ENCODE peak calls at places on chromosomes 16 and 17, in four cellular contexts. One of them, this sample, is unnamed.

GRCh38 chr17:50271173-50271750 is 3.0 kb upstream of the TMEM92 start:
- DNase-seq in PC-9: no peak
- DNase-seq in AG10803: peak
- DNase-seq in foreskin fibroblast: no peak
- DNase-seq in this sample: no peak

GRCh38 chr17:4329838-4330237 is 36.6 kb downstream of the UBE2G1 start:
- DNase-seq in PC-9: peak
- DNase-seq in AG10803: peak
- DNase-seq in foreskin fibroblast: peak
- DNase-seq in this sample: peak

GRCh38 chr17:66357037-66357436 is 54.6 kb downstream of the PRKCA start:
- DNase-seq in PC-9: no peak
- DNase-seq in AG10803: no peak
- DNase-seq in foreskin fibroblast: peak
- DNase-seq in this sample: no peak

GRCh38 chr16:2928796-2929195 is 17.1 kb downstream of the FLYWCH1 start:
- DNase-seq in PC-9: no peak
- DNase-seq in AG10803: no peak
- DNase-seq in foreskin fibroblast: no peak
- DNase-seq in this sample: no peak

GRCh38 chr16:75471723-75472634 is 7.5 kb upstream of the TMEM170A start:
- DNase-seq in PC-9: peak
- DNase-seq in AG10803: peak
- DNase-seq in foreskin fibroblast: peak
- DNase-seq in this sample: no peak

GRCh38 chr16:26118575-26118974 is 426.8 kb downstream of the HS3ST4 start:
- DNase-seq in PC-9: no peak
- DNase-seq in AG10803: no peak
- DNase-seq in foreskin fibroblast: no peak
- DNase-seq in this sample: no peak

GRCh38 chr17:30716461-30717289 is 107.8 kb downstream of the CRLF3 start:
- DNase-seq in PC-9: no peak
- DNase-seq in AG10803: peak
- DNase-seq in foreskin fibroblast: no peak
- DNase-seq in this sample: no peak

GRCh38 chr16:69741519-69741918 is 13.2 kb downstream of the NOB1 start:
- DNase-seq in PC-9: peak
- DNase-seq in AG10803: no peak
- DNase-seq in foreskin fibroblast: no peak
- DNase-seq in this sample: no peak

GRCh38 chr17:19354748-19355147 is 7.8 kb downstream of the B9D1 start:
- DNase-seq in PC-9: no peak
- DNase-seq in AG10803: no peak
- DNase-seq in foreskin fibroblast: no peak
- DNase-seq in this sample: no peak

GRCh38 chr17:7944321-7944720 is 12.3 kb downstream of the CNTROB start:
- DNase-seq in PC-9: no peak
- DNase-seq in AG10803: no peak
- DNase-seq in foreskin fibroblast: no peak
- DNase-seq in this sample: no peak

GRCh38 chr16:81987121-81987520 is 24.1 kb downstream of the SDR42E1 start:
- DNase-seq in PC-9: no peak
- DNase-seq in AG10803: no peak
- DNase-seq in foreskin fibroblast: no peak
- DNase-seq in this sample: no peak

GRCh38 chr16:57039148-57039812 is 49.9 kb downstream of the NLRC5 start:
- DNase-seq in PC-9: no peak
- DNase-seq in AG10803: peak
- DNase-seq in foreskin fibroblast: peak
- DNase-seq in this sample: peak

GRCh38 chr17:48054238-48055185 is 6.4 kb downstream of the NFE2L1 start:
- DNase-seq in PC-9: peak
- DNase-seq in AG10803: peak
- DNase-seq in foreskin fibroblast: peak
- DNase-seq in this sample: peak

GRCh38 chr17:11140501-11140900 is 100.5 kb upstream of the SHISA6 start:
- DNase-seq in PC-9: no peak
- DNase-seq in AG10803: no peak
- DNase-seq in foreskin fibroblast: no peak
- DNase-seq in this sample: no peak

GRCh38 chr17:69331746-69332145 is 4.8 kb upstream of the ABCA5 start:
- DNase-seq in PC-9: no peak
- DNase-seq in AG10803: no peak
- DNase-seq in foreskin fibroblast: no peak
- DNase-seq in this sample: no peak

GRCh38 chr17:3469529-3469928 is 2.1 kb downstream of the SPATA22 start:
- DNase-seq in PC-9: no peak
- DNase-seq in AG10803: no peak
- DNase-seq in foreskin fibroblast: no peak
- DNase-seq in this sample: no peak

GRCh38 chr17:56260421-56260820 is 107.1 kb downstream of the ANKFN1 start:
- DNase-seq in PC-9: no peak
- DNase-seq in AG10803: peak
- DNase-seq in foreskin fibroblast: peak
- DNase-seq in this sample: no peak

GRCh38 chr17:30225919-30226553 is 9.5 kb downstream of the SLC6A4 start:
- DNase-seq in PC-9: peak
- DNase-seq in AG10803: no peak
- DNase-seq in foreskin fibroblast: no peak
- DNase-seq in this sample: no peak

GRCh38 chr16:24685539-24686432 is 43.7 kb upstream of the TNRC6A start:
- DNase-seq in PC-9: no peak
- DNase-seq in AG10803: peak
- DNase-seq in foreskin fibroblast: peak
- DNase-seq in this sample: peak

GRCh38 chr16:19916064-19916463 is 31.4 kb upstream of the GPRC5B start:
- DNase-seq in PC-9: no peak
- DNase-seq in AG10803: no peak
- DNase-seq in foreskin fibroblast: no peak
- DNase-seq in this sample: no peak

GRCh38 chr17:82830249-82830661 is 9.6 kb downstream of the ZNF750 start:
- DNase-seq in PC-9: no peak
- DNase-seq in AG10803: no peak
- DNase-seq in foreskin fibroblast: no peak
- DNase-seq in this sample: no peak

GRCh38 chr17:4310349-4311060 is 46.7 kb upstream of the ANKFY1 start:
- DNase-seq in PC-9: no peak
- DNase-seq in AG10803: no peak
- DNase-seq in foreskin fibroblast: peak
- DNase-seq in this sample: no peak

GRCh38 chr17:14575349-14575966 is 274.6 kb downstream of the HS3ST3B1 start:
- DNase-seq in PC-9: no peak
- DNase-seq in AG10803: peak
- DNase-seq in foreskin fibroblast: no peak
- DNase-seq in this sample: peak

GRCh38 chr16:17470002-17470870 is 524 bp downstream of the XYLT1 start:
- DNase-seq in PC-9: no peak
- DNase-seq in AG10803: no peak
- DNase-seq in foreskin fibroblast: no peak
- DNase-seq in this sample: no peak

GRCh38 chr16:27254262-27254811 is 14.2 kb downstream of the NSMCE1 start:
- DNase-seq in PC-9: no peak
- DNase-seq in AG10803: no peak
- DNase-seq in foreskin fibroblast: no peak
- DNase-seq in this sample: no peak

GRCh38 chr17:30074254-30074653 is 42.4 kb upstream of the NSRP1 start:
- DNase-seq in PC-9: no peak
- DNase-seq in AG10803: no peak
- DNase-seq in foreskin fibroblast: no peak
- DNase-seq in this sample: no peak

GRCh38 chr17:15039366-15039765 is 225.8 kb downstream of the PMP22 start:
- DNase-seq in PC-9: no peak
- DNase-seq in AG10803: no peak
- DNase-seq in foreskin fibroblast: peak
- DNase-seq in this sample: no peak

GRCh38 chr17:41944943-41945342 is 14.5 kb downstream of the ODAD4 start:
- DNase-seq in PC-9: no peak
- DNase-seq in AG10803: no peak
- DNase-seq in foreskin fibroblast: no peak
- DNase-seq in this sample: no peak

GRCh38 chr16:47019563-47019962 is 46.1 kb upstream of the DNAJA2 start:
- DNase-seq in PC-9: no peak
- DNase-seq in AG10803: no peak
- DNase-seq in foreskin fibroblast: no peak
- DNase-seq in this sample: no peak

GRCh38 chr17:29835438-29836351 is 94.3 kb downstream of the SSH2 start:
- DNase-seq in PC-9: no peak
- DNase-seq in AG10803: peak
- DNase-seq in foreskin fibroblast: peak
- DNase-seq in this sample: no peak

GRCh38 chr17:75036643-75037268 is 10.0 kb downstream of the ATP5PD start:
- DNase-seq in PC-9: no peak
- DNase-seq in AG10803: peak
- DNase-seq in foreskin fibroblast: peak
- DNase-seq in this sample: no peak

GRCh38 chr16:70651524-70651923 is 5.2 kb downstream of the IL34 start:
- DNase-seq in PC-9: no peak
- DNase-seq in AG10803: no peak
- DNase-seq in foreskin fibroblast: no peak
- DNase-seq in this sample: no peak

GRCh38 chr16:46891910-46892309 is 7.7 kb downstream of the GPT2 start:
- DNase-seq in PC-9: no peak
- DNase-seq in AG10803: no peak
- DNase-seq in foreskin fibroblast: no peak
- DNase-seq in this sample: no peak

GRCh38 chr17:45003877-45004276 is 35.8 kb upstream of the C1QL1 start:
- DNase-seq in PC-9: no peak
- DNase-seq in AG10803: no peak
- DNase-seq in foreskin fibroblast: no peak
- DNase-seq in this sample: no peak

DNA sequence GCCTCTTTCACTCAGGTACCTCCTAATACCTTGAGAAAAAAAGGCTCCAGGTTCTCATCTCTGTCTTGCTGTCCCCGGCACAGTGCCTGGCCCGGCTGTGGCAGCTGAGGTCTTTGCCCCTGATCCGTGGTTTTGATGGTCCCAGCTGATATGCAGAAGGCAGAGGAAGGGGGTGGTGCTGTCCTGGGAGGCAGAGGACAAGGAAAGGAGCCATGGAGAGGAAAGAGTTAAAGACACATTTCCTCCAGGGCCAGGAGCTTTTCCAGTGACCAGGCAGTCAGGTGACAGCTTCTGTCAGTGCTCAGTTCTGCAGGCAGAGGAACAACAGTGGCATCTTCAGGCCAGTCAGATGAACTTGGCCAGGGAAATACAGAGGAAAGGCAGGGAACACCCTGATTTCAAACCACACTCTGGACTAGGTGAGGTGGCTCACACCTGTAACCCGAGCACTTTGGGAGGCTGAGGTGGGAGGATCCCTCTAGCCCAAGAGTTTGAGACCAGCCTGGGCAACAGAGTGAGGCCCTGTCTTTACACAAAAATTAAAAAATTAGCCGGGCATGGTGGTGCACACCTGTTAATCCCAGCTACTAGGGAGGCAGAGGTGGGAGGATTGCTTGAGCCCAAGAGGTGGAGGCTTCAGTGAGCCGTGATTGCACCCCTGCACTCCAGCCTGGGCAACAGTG is 3.3 kb upstream of the COG1 start:
- DNase-seq in PC-9: peak
- DNase-seq in AG10803: peak
- DNase-seq in foreskin fibroblast: peak
- DNase-seq in this sample: no peak
- TF ChIP-seq CTCF in PC-9: peak
- TF ChIP-seq CTCF in AG10803: peak
- TF ChIP-seq CTCF in foreskin fibroblast: peak
- TF ChIP-seq CTCF in this sample: peak

GRCh38 chr16:1156983-1157638 is 4.2 kb downstream of the CACNA1H start:
- DNase-seq in PC-9: no peak
- DNase-seq in AG10803: no peak
- DNase-seq in foreskin fibroblast: no peak
- DNase-seq in this sample: no peak

GRCh38 chr16:1156111-1156982 is 3.4 kb downstream of the CACNA1H start:
- DNase-seq in PC-9: no peak
- DNase-seq in AG10803: no peak
- DNase-seq in foreskin fibroblast: no peak
- DNase-seq in this sample: no peak

GRCh38 chr16:1159325-1159972 is 6.5 kb downstream of the CACNA1H start:
- DNase-seq in PC-9: no peak
- DNase-seq in AG10803: no peak
- DNase-seq in foreskin fibroblast: no peak
- DNase-seq in this sample: no peak

GRCh38 chr16:1158456-1159324 is 5.8 kb downstream of the CACNA1H start:
- DNase-seq in PC-9: no peak
- DNase-seq in AG10803: no peak
- DNase-seq in foreskin fibroblast: no peak
- DNase-seq in this sample: no peak

GRCh38 chr16:1157639-1158455 is 4.9 kb downstream of the CACNA1H start:
- DNase-seq in PC-9: no peak
- DNase-seq in AG10803: no peak
- DNase-seq in foreskin fibroblast: no peak
- DNase-seq in this sample: no peak
- H3K4me3 ChIP-seq in PC-9: no peak
- H3K4me3 ChIP-seq in AG10803: no peak
- H3K4me3 ChIP-seq in foreskin fibroblast: no peak
- H3K4me3 ChIP-seq in this sample: no peak

GRCh38 chr17:81034779-81035388 is at the start of gene BAIAP2:
- DNase-seq in PC-9: peak
- DNase-seq in AG10803: peak
- DNase-seq in foreskin fibroblast: peak
- DNase-seq in this sample: no peak
- TF ChIP-seq CTCF in PC-9: no peak
- TF ChIP-seq CTCF in AG10803: no peak
- TF ChIP-seq CTCF in foreskin fibroblast: no peak
- TF ChIP-seq CTCF in this sample: no peak

GRCh38 chr16:53745753-53746258 is 41.9 kb downstream of the FTO start:
- DNase-seq in PC-9: peak
- DNase-seq in AG10803: peak
- DNase-seq in foreskin fibroblast: no peak
- DNase-seq in this sample: no peak
- H3K4me3 ChIP-seq in PC-9: peak
- H3K4me3 ChIP-seq in AG10803: no peak
- H3K4me3 ChIP-seq in foreskin fibroblast: no peak
- H3K4me3 ChIP-seq in this sample: no peak

GRCh38 chr16:89343501-89344291 is 126.2 kb downstream of the ZNF778 start:
- DNase-seq in PC-9: peak
- DNase-seq in AG10803: peak
- DNase-seq in foreskin fibroblast: no peak
- DNase-seq in this sample: peak
- TF ChIP-seq CTCF in PC-9: no peak
- TF ChIP-seq CTCF in AG10803: no peak
- TF ChIP-seq CTCF in foreskin fibroblast: no peak
- TF ChIP-seq CTCF in this sample: peak

This sample was measured in BJ.